ENCODE peak calls at places on chromosomes 3 and 15, in ten cellular contexts. K is activated CD8-positive, alpha-beta memory T cell treated with anti-CD3 and anti-CD28 coated beads, Interleukin-2, amount 10 ng/mL, durations not matched to agents 7 days and 5 days; G is naive thymus-derived CD8-positive, alpha-beta T cell; R is progenitor cell of endocrine pancreas; T is neural progenitor cell; I is SW480; B is activated naive CD4-positive, alpha-beta T cell treated with Interleukin-2 at 50 U/mL for 16 hours; N is BJ; M is NCI-H460; Y is HCT116. D is an unnamed sample.

GRCh38 chr15:64865998-64866520 is 24.3 kb downstream of the PLEKHO2 start:
- DNase-seq in K (no peak), G (no peak), R (no peak), T (peak), I (no peak), B (no peak), N (peak), M (no peak), Y (no peak), D (no peak)

GRCh38 chr3:44058022-44058867 is 183.4 kb upstream of the TOPAZ1 start:
- DNase-seq in K (no peak), G (peak), R (no peak), T (no peak), I (peak), B (no peak), N (no peak), M (no peak), Y (no peak), D (no peak)

GRCh38 chr3:189457201-189457607 is 174.0 kb upstream of the TP63 start:
- DNase-seq in K (no peak), G (no peak), R (no peak), T (no peak), I (no peak), B (no peak), N (peak), M (no peak), Y (no peak), D (no peak)

GRCh38 chr3:155019576-155019975 is 60.5 kb upstream of the MME start:
- DNase-seq in K (no peak), G (no peak), R (no peak), T (no peak), I (no peak), B (no peak), N (peak), M (no peak), Y (no peak), D (peak)

GRCh38 chr3:134419214-134419965 is 45.1 kb upstream of the AMOTL2 start:
- DNase-seq in K (no peak), G (no peak), R (peak), T (no peak), I (peak), B (no peak), N (no peak), M (no peak), Y (no peak), D (peak)

GRCh38 chr15:66461917-66462316 is 35.6 kb downstream of the SNAPC5 start:
- DNase-seq in K (no peak), G (no peak), R (no peak), T (no peak), I (peak), B (no peak), N (no peak), M (no peak), Y (no peak), D (no peak)

GRCh38 chr3:190217081-190217480 is 96.4 kb upstream of the P3H2 start:
- DNase-seq in K (no peak), G (no peak), R (no peak), T (no peak), I (no peak), B (no peak), N (no peak), M (no peak), Y (no peak), D (no peak)

GRCh38 chr3:151345854-151346253 is 16.5 kb upstream of the P2RY13 start:
- DNase-seq in K (no peak), G (no peak), R (no peak), T (no peak), I (no peak), B (no peak), N (peak), M (no peak), Y (no peak), D (no peak)

GRCh38 chr3:101100361-101101009 is 107.3 kb upstream of the ABI3BP start:
- DNase-seq in K (no peak), G (no peak), R (no peak), T (no peak), I (no peak), B (no peak), N (no peak), M (no peak), Y (no peak), D (no peak)

GRCh38 chr3:101184111-101184510 is 136.3 kb downstream of the IMPG2 start:
- DNase-seq in K (no peak), G (no peak), R (no peak), T (no peak), I (no peak), B (no peak), N (no peak), M (no peak), Y (no peak), D (no peak)

GRCh38 chr15:85649372-85649771 is 145.4 kb downstream of the KLHL25 start:
- DNase-seq in K (peak), G (no peak), R (no peak), T (no peak), I (no peak), B (peak), N (peak), M (no peak), Y (no peak), D (peak)

GRCh38 chr3:90007786-90008499 is 900.5 kb downstream of the EPHA3 start:
- DNase-seq in K (no peak), G (no peak), R (no peak), T (no peak), I (no peak), B (no peak), N (no peak), M (no peak), Y (no peak), D (no peak)